ENCODE peak calls at places on chromosomes 1 and 21, in five cellular contexts. M, V, E, G and L are unnamed samples.

GRCh38 chr1:55363261-55363660 is 148.1 kb upstream of the USP24 start:
- DNase-seq in M (peak; percentile 66), V (no peak), E (no peak), G (no peak), L (no peak)

GRCh38 chr1:38728176-38728908 is 131.2 kb downstream of the RRAGC start:
- DNase-seq in M (peak; percentile 97), V (peak; percentile 8), E (no peak), G (no peak), L (no peak)

GRCh38 chr1:16167331-16168143 is 11.7 kb upstream of the EPHA2 start:
- DNase-seq in M (no peak), V (peak; percentile 94), E (peak; percentile 68), G (peak; percentile 84), L (no peak)

GRCh38 chr1:97947751-97948150 is 26.9 kb upstream of the DPYD start:
- DNase-seq in M (peak; percentile 19), V (no peak), E (no peak), G (no peak), L (no peak)

GRCh38 chr1:18923721-18924610 is 21.6 kb upstream of the ALDH4A1 start:
- DNase-seq in M (peak; percentile 44), V (no peak), E (no peak), G (peak; percentile 62), L (no peak)

GRCh38 chr1:41380979-41381690 is 19.9 kb downstream of the FOXO6 start:
- DNase-seq in M (peak; percentile 55), V (peak; percentile 57), E (no peak), G (no peak), L (no peak)

GRCh38 chr1:116477428-116477827 is 93.4 kb downstream of the CD58 start:
- DNase-seq in M (peak; percentile 27), V (no peak), E (no peak), G (no peak), L (no peak)

GRCh38 chr1:44240802-44241671 is 27.8 kb downstream of the DMAP1 start:
- DNase-seq in M (no peak), V (no peak), E (no peak), G (peak; percentile 23), L (peak; percentile 30)

GRCh38 chr1:185463011-185463410 is 146.0 kb upstream of the IVNS1ABP start:
- DNase-seq in M (no peak), V (no peak), E (no peak), G (no peak), L (no peak)

GRCh38 chr1:118650084-118650807 is 337.9 kb downstream of the TBX15 start:
- DNase-seq in M (no peak), V (no peak), E (no peak), G (no peak), L (no peak)

GRCh38 chr1:184513966-184514365 is 127.1 kb downstream of the C1orf21 start:
- DNase-seq in M (peak; percentile 61), V (no peak), E (no peak), G (no peak), L (no peak)

GRCh38 chr1:58783993-58784757 is at the start of gene JUN:
- DNase-seq in M (peak; percentile 100), V (peak; percentile 99), E (peak; percentile 96), G (peak; percentile 99), L (peak; percentile 100)

GRCh38 chr21:38438476-38438893 is 59.8 kb downstream of the ERG start:
- DNase-seq in M (peak; percentile 98), V (no peak), E (no peak), G (peak; percentile 85), L (peak; percentile 69)

GRCh38 chr1:158147396-158148353 is 33.0 kb upstream of the CD1D start:
- DNase-seq in M (no peak), V (no peak), E (no peak), G (no peak), L (no peak)

GRCh38 chr1:3535732-3536131 is 75.6 kb downstream of the MEGF6 start:
- DNase-seq in M (no peak), V (no peak), E (no peak), G (no peak), L (no peak)

GRCh38 chr1:187018291-187018690 is 189.5 kb downstream of the PLA2G4A start:
- DNase-seq in M (no peak), V (no peak), E (no peak), G (no peak), L (no peak)

GRCh38 chr1:109898842-109899241 is 11.8 kb upstream of the CSF1 start:
- DNase-seq in M (no peak), V (no peak), E (no peak), G (no peak), L (no peak)

GRCh38 chr21:42760361-42760970 is 107.0 kb downstream of the PDE9A start:
- DNase-seq in M (no peak), V (no peak), E (no peak), G (peak; percentile 71), L (peak; percentile 30)

GRCh38 chr1:181251001-181251712 is 162.7 kb downstream of the IER5 start:
- DNase-seq in M (peak; percentile 67), V (no peak), E (peak; percentile 78), G (no peak), L (no peak)

GRCh38 chr1:168635129-168635528 is 58.7 kb downstream of the XCL1 start:
- DNase-seq in M (no peak), V (no peak), E (no peak), G (no peak), L (no peak)

GRCh38 chr21:43283136-43283924 is 114.5 kb downstream of the CRYAA start:
- DNase-seq in M (peak; percentile 17), V (no peak), E (no peak), G (no peak), L (peak; percentile 41)

GRCh38 chr1:3403388-3404179 is 50.9 kb upstream of the ARHGEF16 start:
- DNase-seq in M (no peak), V (peak; percentile 74), E (peak; percentile 12), G (no peak), L (no peak)

GRCh38 chr1:53732912-53733317 is 6.0 kb downstream of the GLIS1 start:
- DNase-seq in M (peak; percentile 72), V (no peak), E (no peak), G (no peak), L (no peak)

DNA sequence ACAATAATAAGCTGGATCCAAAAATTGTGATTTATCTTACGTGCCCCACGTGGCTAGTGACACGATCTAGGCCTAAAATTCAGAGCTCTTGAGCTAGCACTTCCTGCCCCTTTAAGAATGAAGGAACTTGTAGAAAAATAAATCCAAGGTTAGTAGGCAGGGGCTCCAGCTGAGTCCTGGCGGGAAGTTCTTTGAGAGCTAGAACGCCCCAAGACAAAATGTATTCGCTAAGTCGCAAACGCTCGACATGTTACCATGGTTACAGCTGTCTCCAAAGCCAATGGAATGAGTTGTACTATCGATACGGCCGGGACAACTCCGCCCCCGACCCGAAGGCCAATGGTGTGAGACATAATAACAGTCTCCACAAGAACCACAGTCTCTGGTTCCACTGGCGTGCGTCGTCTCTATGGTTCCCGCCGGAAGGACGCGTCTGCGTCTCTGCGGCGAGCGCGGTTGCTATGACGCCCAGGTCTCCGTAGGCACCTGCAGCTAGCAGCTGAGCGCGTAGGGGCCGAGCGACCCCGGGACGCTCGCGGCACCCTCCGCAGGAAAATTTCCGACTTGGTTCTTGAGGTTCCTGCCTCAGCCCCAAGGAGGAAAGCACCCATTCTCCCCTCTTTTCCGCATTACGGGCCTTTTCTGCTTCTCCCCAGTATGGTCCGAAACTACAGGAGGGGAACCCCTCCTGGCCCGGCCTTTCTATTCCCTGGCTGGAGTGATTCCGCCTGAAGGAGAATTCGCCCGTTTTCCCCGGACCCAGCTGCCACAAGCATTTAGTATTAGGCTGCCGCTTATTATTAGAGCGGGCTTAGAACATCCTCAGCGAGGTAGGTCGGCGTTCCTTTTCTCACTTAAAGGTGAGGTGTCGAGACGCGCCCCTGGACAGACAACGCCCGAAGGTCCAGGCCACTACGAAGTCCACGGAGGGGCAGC is at the start of gene CCDC30:
- DNase-seq in M (peak; percentile 98), V (peak; percentile 99), E (peak; percentile 99), G (peak; percentile 95), L (peak; percentile 97)
- H3K27ac ChIP-seq in M (peak within 1 kb of the TSS; percentile 41), V (no peak within 1 kb of the TSS), E (peak within 1 kb of the TSS; percentile 36), G (peak within 1 kb of the TSS; percentile 37), L (peak within 1 kb of the TSS; percentile 79)

GRCh38 chr1:156703741-156704140 is 1.6 kb downstream of the CRABP2 start:
- DNase-seq in M (no peak), V (peak; percentile 84), E (no peak), G (no peak), L (no peak)
- H3K4me3 ChIP-seq in M (peak overlapping the region; percentile 77), V (peak overlapping the region; percentile 61), E (peak overlapping the region; percentile 79), G (no peak overlapping the region), L (no peak overlapping the region)

DNA sequence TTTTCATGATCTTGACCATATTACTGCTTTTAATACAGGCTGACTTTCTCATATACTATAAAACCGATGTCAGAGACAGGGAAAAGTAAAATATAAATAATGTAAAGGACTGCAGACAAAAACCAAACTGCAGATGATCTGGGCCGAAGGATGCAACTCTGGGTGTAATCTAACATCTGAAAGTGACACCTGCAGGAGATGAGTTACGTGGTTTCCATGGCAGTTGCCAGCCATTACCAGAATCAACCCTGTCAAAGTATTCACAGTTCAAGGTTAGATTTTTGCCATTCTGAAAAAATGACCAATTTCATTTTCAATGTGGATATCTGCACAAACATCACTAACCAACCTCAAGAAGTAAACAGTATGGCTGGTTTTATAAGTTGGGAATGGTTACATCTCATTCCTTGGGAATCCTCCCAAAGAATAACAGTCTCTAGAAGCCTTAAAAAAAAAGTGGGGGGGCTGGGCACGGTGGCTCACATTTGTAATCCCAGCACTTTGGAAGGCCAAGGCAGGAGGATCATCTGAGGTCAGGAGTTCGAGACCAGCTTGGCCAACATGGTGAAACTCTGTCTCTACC is 27.7 kb downstream of the DNAJC11 start:
- DNase-seq in M (no peak), V (no peak), E (no peak), G (no peak), L (no peak)
- H3K36me3 ChIP-seq in M (peaks cover 6% of the 10 kb centered on the region), V (no peaks in the 10 kb centered on the region), E (no peaks in the 10 kb centered on the region), G (no peaks in the 10 kb centered on the region), L (peaks cover 65% of the 10 kb centered on the region)

GRCh38 chr1:171899838-171900237 is 58.5 kb downstream of the DNM3 start:
- DNase-seq in M (no peak), V (no peak), E (no peak), G (no peak), L (no peak)
- H3K27ac ChIP-seq in M (no peak overlapping the region), V (no peak overlapping the region), E (no peak overlapping the region), G (no peak overlapping the region), L (no peak overlapping the region)

DNA sequence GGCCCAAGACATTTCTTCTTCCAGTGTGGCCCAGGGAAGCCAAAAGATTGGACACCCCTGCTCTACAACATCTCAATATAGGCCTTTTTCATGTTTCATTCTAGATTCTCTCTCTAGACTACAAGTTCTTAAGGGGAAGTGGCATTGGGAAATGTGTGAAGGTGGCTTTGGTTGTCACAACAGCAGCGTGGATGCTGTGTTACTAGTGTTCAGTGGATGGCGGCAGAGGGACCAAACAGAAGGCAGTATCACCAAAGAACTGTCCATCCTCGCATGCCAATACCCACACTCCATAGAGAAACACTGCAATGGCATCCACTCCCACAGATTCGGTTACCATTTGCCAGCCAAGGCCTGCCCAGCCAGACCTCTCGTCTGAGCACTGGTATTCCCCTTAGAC is 24.3 kb upstream of the IFNAR2 start:
- DNase-seq in M (no peak), V (no peak), E (no peak), G (no peak), L (no peak)
- H3K4me3 ChIP-seq in M (no peak overlapping the region), V (no peak overlapping the region), E (no peak overlapping the region), G (no peak overlapping the region), L (no peak overlapping the region)